ENCODE peak calls at places on chromosomes 4 and X, in eight cellular contexts. G, P, Q, D, X, C, T and A are unnamed samples.

GRCh38 chr4:187088070-187088799 is 364.6 kb upstream of the FAT1 start:
- DNase-seq in P (no peak), D (no peak), Q (no peak), C (no peak), G (no peak), X (no peak), T (no peak), A (no peak)

GRCh38 chr4:98491862-98492554 is 166.4 kb downstream of the TSPAN5 start:
- DNase-seq in P (no peak), D (no peak), C (no peak), X (no peak), Q (no peak), T (no peak), G (no peak), A (no peak)

GRCh38 chr4:168643796-168644159 is 146.9 kb downstream of the PALLD start:
- DNase-seq in T (no peak), P (no peak), Q (no peak), D (no peak), G (no peak), C (no peak), X (no peak), A (no peak)

GRCh38 chr4:22514001-22514400 is 1.9 kb downstream of the ADGRA3 start:
- DNase-seq in G (no peak), X (no peak), C (no peak), Q (no peak), T (no peak), P (no peak), D (no peak), A (no peak)

GRCh38 chr4:140249351-140249750 is 95.4 kb upstream of the MAML3 start:
- DNase-seq in T (no peak), G (no peak), D (no peak), Q (no peak), C (no peak), P (no peak), X (no peak), A (no peak)

GRCh38 chr4:185311113-185311888 is 84.4 kb downstream of the LRP2BP start:
- DNase-seq in C (no peak), T (no peak), Q (no peak), G (no peak), D (no peak), X (no peak), P (peak), A (peak)

GRCh38 chr4:119683518-119683917 is 54.9 kb upstream of the PDE5A start:
- DNase-seq in T (no peak), C (no peak), X (no peak), G (no peak), P (no peak), Q (peak), D (no peak), A (no peak)

GRCh38 chrX:10135561-10136399 is 21.0 kb upstream of the CLCN4 start:
- DNase-seq in P (no peak), Q (no peak), D (no peak), X (no peak), C (no peak), G (no peak), T (no peak), A (no peak)

GRCh38 chrX:48487362-48487785 is 11.4 kb downstream of the FTSJ1 start:
- DNase-seq in D (no peak), P (no peak), X (no peak), C (peak), T (no peak), G (no peak), Q (no peak), A (no peak)

GRCh38 chr4:6986067-6986780 is 56.9 kb upstream of the TADA2B start:
- DNase-seq in P (no peak), C (no peak), G (no peak), X (no peak), Q (peak), T (no peak), D (no peak), A (no peak)

GRCh38 chr4:84492737-84493091 is 6.4 kb downstream of the NKX6-1 start:
- DNase-seq in T (no peak), G (no peak), Q (no peak), X (no peak), P (no peak), D (no peak), C (no peak), A (no peak)

GRCh38 chr4:77358315-77358928 is 201.4 kb downstream of the CCNG2 start:
- DNase-seq in T (no peak), Q (peak), G (no peak), X (peak), C (no peak), D (peak), P (peak), A (no peak)

GRCh38 chr4:180900781-180901180 is 1342.4 kb upstream of the TENM3 start:
- DNase-seq in G (no peak), D (no peak), X (no peak), T (no peak), C (no peak), P (no peak), Q (no peak), A (no peak)

GRCh38 chr4:152778656-152779512 is 646 bp downstream of the TIGD4 start:
- DNase-seq in C (no peak), X (peak), D (peak), Q (no peak), G (peak), T (no peak), P (peak), A (no peak)

GRCh38 chr4:77073981-77074865 is 1.6 kb downstream of the CCNI start:
- DNase-seq in T (no peak), D (no peak), C (no peak), G (no peak), Q (no peak), X (no peak), P (no peak), A (no peak)

GRCh38 chrX:40646489-40647306 is 663 bp downstream of the CXorf38 start:
- DNase-seq in X (no peak), P (peak), T (no peak), D (no peak), C (peak), Q (no peak), G (peak), A (no peak)

GRCh38 chrX:39936886-39937770 is 160.6 kb downstream of the BCOR start:
- DNase-seq in X (no peak), G (no peak), Q (no peak), T (no peak), P (peak), D (no peak), C (no peak), A (peak)

GRCh38 chrX:155819966-155820491 is 61.1 kb upstream of the VAMP7 start:
- DNase-seq in Q (peak), C (peak), T (peak), G (peak), X (peak), P (peak), D (peak), A (peak)